ENCODE peak calls at places on chromosome 6, in six cellular contexts. F is suprapubic skin; D is cardiac fibroblast; N is AG09309; E is Panc1; U is CD4-positive, alpha-beta T cell. M is an unnamed sample.

GRCh38 chr6:46325561-46326525 is 155.1 kb upstream of the ENPP5 start:
- DNase-seq in U (no peak), N (peak; percentile 38), F (no peak), E (no peak), D (peak; percentile 37), M (no peak)

GRCh38 chr6:106448000-106448426 is 87.5 kb downstream of the CRYBG1 start:
- DNase-seq in D (no peak), N (no peak), F (no peak), U (no peak), E (no peak), M (no peak)

GRCh38 chr6:1607557-1608221 is 2.0 kb upstream of the FOXC1 start:
- DNase-seq in D (no peak), U (no peak), F (no peak), N (no peak), E (no peak), M (no peak)

GRCh38 chr6:166483556-166484250 is 101.0 kb upstream of the MPC1 start:
- DNase-seq in F (no peak), E (no peak), N (no peak), U (no peak), D (no peak), M (no peak)

GRCh38 chr6:35415065-35415880 is 36.9 kb upstream of the FANCE start:
- DNase-seq in D (peak; percentile 93), U (no peak), E (no peak), F (no peak), N (peak; percentile 72), M (no peak)

GRCh38 chr6:74568851-74569250 is 637.0 kb downstream of the COL12A1 start:
- DNase-seq in D (peak; percentile 75), F (no peak), U (no peak), E (no peak), N (no peak), M (no peak)

GRCh38 chr6:24888967-24889366 is 46.8 kb downstream of the RIPOR2 start:
- DNase-seq in N (no peak), U (no peak), E (no peak), D (no peak), F (no peak), M (no peak)

GRCh38 chr6:53189554-53189953 is 40.9 kb upstream of the GCM1 start:
- DNase-seq in N (peak; percentile 27), U (no peak), E (no peak), F (no peak), D (peak; percentile 31), M (no peak)

GRCh38 chr6:35359346-35359743 is 17.0 kb downstream of the PPARD start:
- DNase-seq in E (no peak), F (peak; percentile 38), D (no peak), N (no peak), U (no peak), M (no peak)

GRCh38 chr6:71537717-71538116 is 249.1 kb downstream of the OGFRL1 start:
- DNase-seq in E (no peak), D (peak; percentile 28), F (no peak), N (peak; percentile 32), U (no peak), M (no peak)

GRCh38 chr6:47698342-47698787 is at the start of gene ADGRF4:
- DNase-seq in F (no peak), D (peak; percentile 73), E (peak; percentile 67), N (peak; percentile 71), U (no peak), M (no peak)

GRCh38 chr6:132471787-132472186 is 41.1 kb downstream of the STX7 start:
- DNase-seq in E (no peak), D (no peak), F (no peak), U (no peak), N (no peak), M (no peak)

GRCh38 chr6:144749263-144749662 is 464.1 kb downstream of the UTRN start:
- DNase-seq in N (no peak), D (no peak), E (no peak), F (no peak), U (no peak), M (no peak)

GRCh38 chr6:6790891-6791290 is 202.4 kb downstream of the LY86 start:
- DNase-seq in F (no peak), N (no peak), E (no peak), D (no peak), U (no peak), M (no peak)

GRCh38 chr6:138404666-138405337 is 779 bp downstream of the HEBP2 start:
- DNase-seq in D (no peak), U (peak; percentile 17), E (no peak), F (no peak), N (no peak), M (peak; percentile 48)

DNA sequence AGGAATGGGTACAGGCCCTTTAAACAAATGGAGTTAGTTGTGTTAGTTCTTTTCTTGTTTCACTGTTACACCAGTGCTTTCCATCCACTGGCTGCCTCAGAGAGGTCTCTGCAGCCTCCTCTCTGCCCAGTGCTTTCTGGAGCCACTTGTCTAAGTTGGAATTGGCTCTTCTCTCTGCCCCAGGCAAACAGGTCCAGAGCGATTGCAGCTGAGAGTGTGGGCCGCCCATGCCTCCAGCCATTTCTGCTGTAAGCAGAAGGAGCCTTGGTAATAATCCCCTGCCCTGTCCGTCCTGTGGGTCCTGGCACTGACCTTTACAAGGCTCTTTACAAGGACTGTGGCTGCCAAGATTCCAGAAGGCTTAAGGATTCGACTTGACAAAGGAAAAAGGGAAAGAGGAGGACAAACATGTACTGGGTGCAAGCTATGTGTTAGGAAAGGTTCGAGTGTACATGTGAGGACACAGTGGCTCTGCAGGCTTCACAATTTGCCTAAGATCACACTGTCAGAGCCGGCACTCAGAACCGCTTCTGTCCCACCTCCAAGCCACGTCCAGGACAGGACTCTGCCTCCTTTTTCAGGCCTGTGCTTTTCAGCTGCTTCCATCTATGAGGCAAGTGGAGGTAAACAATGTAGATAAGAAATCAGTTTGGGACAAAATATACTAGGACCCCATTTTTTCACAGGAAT is 88.5 kb downstream of the POPDC3 start:
- DNase-seq in F (no peak), N (no peak), E (no peak), D (no peak), U (no peak), M (no peak)
- TF ChIP-seq CTCF in F (no peak), N (no peak), E (no peak), D (no peak), U (no peak), M (no peak)

GRCh38 chr6:152161501-152161900 is 354.0 kb downstream of the ESR1 start:
- DNase-seq in N (no peak), F (no peak), D (peak; percentile 27), U (no peak), E (no peak), M (no peak)

GRCh38 chr6:152166897-152167296 is 359.4 kb downstream of the ESR1 start:
- DNase-seq in D (no peak), F (no peak), U (no peak), N (no peak), E (no peak), M (no peak)

GRCh38 chr6:152160346-152160745 is 352.9 kb downstream of the ESR1 start:
- DNase-seq in F (no peak), D (no peak), U (no peak), E (no peak), N (no peak), M (no peak)

GRCh38 chr6:152167639-152168603 is 360.4 kb downstream of the ESR1 start:
- DNase-seq in E (no peak), F (no peak), N (no peak), U (no peak), D (no peak), M (no peak)

GRCh38 chr6:152164957-152165356 is 357.5 kb downstream of the ESR1 start:
- DNase-seq in U (no peak), N (no peak), D (no peak), E (no peak), F (no peak), M (no peak)
- TF ChIP-seq CTCF in U (no peak), N (no peak), D (no peak), E (no peak), F (no peak), M (no peak)

DNA sequence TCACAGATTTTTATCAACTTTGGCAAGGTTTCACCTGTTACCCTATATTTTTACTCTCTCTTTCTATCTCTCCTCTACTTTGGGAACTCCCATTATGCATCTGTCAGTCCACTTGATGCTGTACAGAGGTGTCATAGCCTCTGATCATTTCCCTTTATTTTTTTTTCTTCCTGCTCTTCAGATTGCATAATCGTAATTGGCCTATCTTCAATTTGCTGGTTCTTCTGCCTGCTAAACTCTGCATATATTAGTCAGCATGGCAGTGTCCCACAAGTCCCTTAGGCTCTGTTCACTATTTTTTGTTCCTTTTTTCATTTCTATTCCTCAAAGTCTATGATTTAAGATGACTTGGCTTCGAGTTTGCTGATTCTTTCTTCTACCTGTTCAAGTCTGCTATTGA is 44.7 kb upstream of the MICB start:
- DNase-seq in U (no peak), E (no peak), F (no peak), D (peak; percentile 22), N (no peak), M (no peak)
- TF ChIP-seq CTCF in U (no peak), E (no peak), F (no peak), D (no peak), N (no peak), M (no peak)

GRCh38 chr6:7899046-7899888 is 11.3 kb downstream of the TXNDC5 start:
- DNase-seq in N (no peak), E (no peak), U (no peak), F (no peak), D (no peak), M (no peak)
- TF ChIP-seq CTCF in N (no peak), E (no peak), U (no peak), F (no peak), D (peak; percentile 8), M (no peak)

GRCh38 chr6:158706369-158706982 is 56.6 kb downstream of the SYTL3 start:
- DNase-seq in F (no peak), U (no peak), E (no peak), D (peak; percentile 68), N (no peak), M (peak; percentile 50)
- TF ChIP-seq CTCF in F (no peak), U (no peak), E (peak; percentile 80), D (peak; percentile 75), N (peak; percentile 64), M (peak; percentile 28)

GRCh38 chr6:150549007-150549406 is 50.7 kb upstream of the PLEKHG1 start:
- DNase-seq in U (no peak), F (no peak), D (no peak), N (no peak), E (no peak), M (no peak)
- TF ChIP-seq CTCF in U (no peak), F (no peak), D (no peak), N (no peak), E (no peak), M (no peak)

GRCh38 chr6:152130441-152130840 is 323.0 kb downstream of the ESR1 start:
- DNase-seq in N (no peak), D (peak; percentile 10), E (no peak), F (no peak), U (no peak), M (no peak)

GRCh38 chr6:152135755-152136448 is 328.4 kb downstream of the ESR1 start:
- DNase-seq in D (no peak), N (no peak), F (no peak), U (no peak), E (peak; percentile 12), M (no peak)

GRCh38 chr6:152142116-152142515 is 334.6 kb downstream of the ESR1 start:
- DNase-seq in E (no peak), U (no peak), N (no peak), F (no peak), D (peak; percentile 13), M (no peak)

GRCh38 chr6:152136449-152136825 is 329.0 kb downstream of the ESR1 start:
- DNase-seq in N (no peak), U (no peak), E (no peak), D (no peak), F (no peak), M (no peak)
- TF ChIP-seq CTCF in N (no peak), U (no peak), E (no peak), D (no peak), F (no peak), M (no peak)